ENCODE peak calls at places on chromosomes 3 and 15, in eight cellular contexts. One of them, this sample, is unnamed.

GRCh38 chr15:72493220-72493619 is 19.1 kb downstream of the ARIH1 start:
- DNase-seq in NCI-H345: no peak
- DNase-seq in breast epithelium: no peak
- DNase-seq in M059J: no peak
- DNase-seq in D341Med: no peak
- DNase-seq in colonic mucosa: no peak
- DNase-seq in GM12892: no peak
- DNase-seq in activated CD8-positive, alpha-beta T cell treated with anti-CD3 and anti-CD28 coated beads for 36 hours: no peak
- DNase-seq in this sample: no peak

GRCh38 chr3:25448750-25449684 is 21.0 kb downstream of the RARB start:
- DNase-seq in NCI-H345: peak
- DNase-seq in breast epithelium: peak
- DNase-seq in M059J: peak
- DNase-seq in D341Med: peak
- DNase-seq in colonic mucosa: peak
- DNase-seq in GM12892: no peak
- DNase-seq in activated CD8-positive, alpha-beta T cell treated with anti-CD3 and anti-CD28 coated beads for 36 hours: no peak
- DNase-seq in this sample: no peak

GRCh38 chr3:45931476-45931875 is 11.8 kb upstream of the CXCR6 start:
- DNase-seq in NCI-H345: no peak
- DNase-seq in breast epithelium: no peak
- DNase-seq in M059J: no peak
- DNase-seq in D341Med: no peak
- DNase-seq in colonic mucosa: no peak
- DNase-seq in GM12892: no peak
- DNase-seq in activated CD8-positive, alpha-beta T cell treated with anti-CD3 and anti-CD28 coated beads for 36 hours: no peak
- DNase-seq in this sample: no peak

GRCh38 chr3:111910806-111911205 is 51.7 kb downstream of the PHLDB2 start:
- DNase-seq in NCI-H345: no peak
- DNase-seq in breast epithelium: no peak
- DNase-seq in M059J: peak
- DNase-seq in D341Med: no peak
- DNase-seq in colonic mucosa: no peak
- DNase-seq in GM12892: no peak
- DNase-seq in activated CD8-positive, alpha-beta T cell treated with anti-CD3 and anti-CD28 coated beads for 36 hours: no peak
- DNase-seq in this sample: no peak

GRCh38 chr3:176974303-176974702 is 223.0 kb downstream of the TBL1XR1 start:
- DNase-seq in NCI-H345: no peak
- DNase-seq in breast epithelium: no peak
- DNase-seq in M059J: peak
- DNase-seq in D341Med: no peak
- DNase-seq in colonic mucosa: no peak
- DNase-seq in GM12892: no peak
- DNase-seq in activated CD8-positive, alpha-beta T cell treated with anti-CD3 and anti-CD28 coated beads for 36 hours: no peak
- DNase-seq in this sample: no peak

GRCh38 chr15:70859998-70860397 is 6.0 kb upstream of the LARP6 start:
- DNase-seq in NCI-H345: no peak
- DNase-seq in breast epithelium: no peak
- DNase-seq in M059J: no peak
- DNase-seq in D341Med: no peak
- DNase-seq in colonic mucosa: no peak
- DNase-seq in GM12892: no peak
- DNase-seq in activated CD8-positive, alpha-beta T cell treated with anti-CD3 and anti-CD28 coated beads for 36 hours: no peak
- DNase-seq in this sample: no peak

GRCh38 chr15:69826818-69827174 is 270.9 kb downstream of the TLE3 start:
- DNase-seq in NCI-H345: no peak
- DNase-seq in breast epithelium: no peak
- DNase-seq in M059J: peak
- DNase-seq in D341Med: no peak
- DNase-seq in colonic mucosa: no peak
- DNase-seq in GM12892: no peak
- DNase-seq in activated CD8-positive, alpha-beta T cell treated with anti-CD3 and anti-CD28 coated beads for 36 hours: no peak
- DNase-seq in this sample: no peak

GRCh38 chr15:42385206-42385979 is 26.1 kb downstream of the CAPN3 start:
- DNase-seq in NCI-H345: peak
- DNase-seq in breast epithelium: no peak
- DNase-seq in M059J: peak
- DNase-seq in D341Med: peak
- DNase-seq in colonic mucosa: peak
- DNase-seq in GM12892: no peak
- DNase-seq in activated CD8-positive, alpha-beta T cell treated with anti-CD3 and anti-CD28 coated beads for 36 hours: peak
- DNase-seq in this sample: no peak

GRCh38 chr3:190261740-190262139 is 60.5 kb downstream of the CLDN1 start:
- DNase-seq in NCI-H345: no peak
- DNase-seq in breast epithelium: no peak
- DNase-seq in M059J: no peak
- DNase-seq in D341Med: no peak
- DNase-seq in colonic mucosa: no peak
- DNase-seq in GM12892: no peak
- DNase-seq in activated CD8-positive, alpha-beta T cell treated with anti-CD3 and anti-CD28 coated beads for 36 hours: no peak
- DNase-seq in this sample: no peak

GRCh38 chr15:71892335-71892734 is 82.0 kb downstream of the NR2E3 start:
- DNase-seq in NCI-H345: no peak
- DNase-seq in breast epithelium: no peak
- DNase-seq in M059J: no peak
- DNase-seq in D341Med: no peak
- DNase-seq in colonic mucosa: no peak
- DNase-seq in GM12892: no peak
- DNase-seq in activated CD8-positive, alpha-beta T cell treated with anti-CD3 and anti-CD28 coated beads for 36 hours: no peak
- DNase-seq in this sample: no peak

GRCh38 chr3:4271834-4272233 is 31.3 kb upstream of the SETMAR start:
- DNase-seq in NCI-H345: no peak
- DNase-seq in breast epithelium: no peak
- DNase-seq in M059J: peak
- DNase-seq in D341Med: peak
- DNase-seq in colonic mucosa: no peak
- DNase-seq in GM12892: no peak
- DNase-seq in activated CD8-positive, alpha-beta T cell treated with anti-CD3 and anti-CD28 coated beads for 36 hours: no peak
- DNase-seq in this sample: peak

GRCh38 chr15:38614621-38615020 is 50.0 kb upstream of the RASGRP1 start:
- DNase-seq in NCI-H345: no peak
- DNase-seq in breast epithelium: no peak
- DNase-seq in M059J: peak
- DNase-seq in D341Med: no peak
- DNase-seq in colonic mucosa: no peak
- DNase-seq in GM12892: no peak
- DNase-seq in activated CD8-positive, alpha-beta T cell treated with anti-CD3 and anti-CD28 coated beads for 36 hours: no peak
- DNase-seq in this sample: no peak

GRCh38 chr3:40308725-40309438 is 625 bp upstream of the EIF1B start:
- DNase-seq in NCI-H345: no peak
- DNase-seq in breast epithelium: no peak
- DNase-seq in M059J: no peak
- DNase-seq in D341Med: no peak
- DNase-seq in colonic mucosa: no peak
- DNase-seq in GM12892: peak
- DNase-seq in activated CD8-positive, alpha-beta T cell treated with anti-CD3 and anti-CD28 coated beads for 36 hours: no peak
- DNase-seq in this sample: no peak

GRCh38 chr3:23455084-23455483 is 252.0 kb downstream of the UBE2E2 start:
- DNase-seq in NCI-H345: no peak
- DNase-seq in breast epithelium: no peak
- DNase-seq in M059J: peak
- DNase-seq in D341Med: no peak
- DNase-seq in colonic mucosa: no peak
- DNase-seq in GM12892: no peak
- DNase-seq in activated CD8-positive, alpha-beta T cell treated with anti-CD3 and anti-CD28 coated beads for 36 hours: no peak
- DNase-seq in this sample: peak

GRCh38 chr3:86234516-86235254 is 756.3 kb downstream of the VGLL3 start:
- DNase-seq in NCI-H345: no peak
- DNase-seq in breast epithelium: no peak
- DNase-seq in M059J: no peak
- DNase-seq in D341Med: no peak
- DNase-seq in colonic mucosa: no peak
- DNase-seq in GM12892: no peak
- DNase-seq in activated CD8-positive, alpha-beta T cell treated with anti-CD3 and anti-CD28 coated beads for 36 hours: no peak
- DNase-seq in this sample: no peak

GRCh38 chr3:10609134-10609533 is 103.7 kb upstream of the ATP2B2 start:
- DNase-seq in NCI-H345: no peak
- DNase-seq in breast epithelium: no peak
- DNase-seq in M059J: no peak
- DNase-seq in D341Med: no peak
- DNase-seq in colonic mucosa: no peak
- DNase-seq in GM12892: no peak
- DNase-seq in activated CD8-positive, alpha-beta T cell treated with anti-CD3 and anti-CD28 coated beads for 36 hours: no peak
- DNase-seq in this sample: no peak

GRCh38 chr3:39809995-39810595 is 686 bp downstream of the MYRIP start:
- DNase-seq in NCI-H345: no peak
- DNase-seq in breast epithelium: no peak
- DNase-seq in M059J: no peak
- DNase-seq in D341Med: peak
- DNase-seq in colonic mucosa: no peak
- DNase-seq in GM12892: no peak
- DNase-seq in activated CD8-positive, alpha-beta T cell treated with anti-CD3 and anti-CD28 coated beads for 36 hours: no peak
- DNase-seq in this sample: peak

GRCh38 chr3:101813817-101814440 is 34.9 kb downstream of the NXPE3 start:
- DNase-seq in NCI-H345: no peak
- DNase-seq in breast epithelium: no peak
- DNase-seq in M059J: peak
- DNase-seq in D341Med: no peak
- DNase-seq in colonic mucosa: no peak
- DNase-seq in GM12892: no peak
- DNase-seq in activated CD8-positive, alpha-beta T cell treated with anti-CD3 and anti-CD28 coated beads for 36 hours: no peak
- DNase-seq in this sample: peak

GRCh38 chr3:188187055-188187454 is 33.1 kb downstream of the LPP start:
- DNase-seq in NCI-H345: no peak
- DNase-seq in breast epithelium: no peak
- DNase-seq in M059J: no peak
- DNase-seq in D341Med: no peak
- DNase-seq in colonic mucosa: no peak
- DNase-seq in GM12892: no peak
- DNase-seq in activated CD8-positive, alpha-beta T cell treated with anti-CD3 and anti-CD28 coated beads for 36 hours: no peak
- DNase-seq in this sample: no peak

GRCh38 chr3:31550452-31551251 is 17.9 kb downstream of the STT3B start:
- DNase-seq in NCI-H345: no peak
- DNase-seq in breast epithelium: no peak
- DNase-seq in M059J: peak
- DNase-seq in D341Med: peak
- DNase-seq in colonic mucosa: no peak
- DNase-seq in GM12892: no peak
- DNase-seq in activated CD8-positive, alpha-beta T cell treated with anti-CD3 and anti-CD28 coated beads for 36 hours: peak
- DNase-seq in this sample: peak

GRCh38 chr3:75042941-75043340 is 428.5 kb upstream of the CNTN3 start:
- DNase-seq in NCI-H345: no peak
- DNase-seq in breast epithelium: no peak
- DNase-seq in M059J: no peak
- DNase-seq in D341Med: no peak
- DNase-seq in colonic mucosa: no peak
- DNase-seq in GM12892: no peak
- DNase-seq in activated CD8-positive, alpha-beta T cell treated with anti-CD3 and anti-CD28 coated beads for 36 hours: no peak
- DNase-seq in this sample: no peak

This sample was measured in dermis microvascular lymphatic vessel endothelial cell.